ENCODE peak calls at places on chromosome 1, in seven cellular contexts. X is amniotic stem cell; G is activated T-cell treated with anti-CD3 and anti-CD28 coated beads for 1 hour; Z is activated effector memory CD4-positive, alpha-beta T cell treated with Interleukin-2 at 50 U/mL for 16 hours; C is AG09319; H is effector memory CD8-positive, alpha-beta T cell; V is hepatic stellate cell. M is an unnamed sample.
A peak's percentile ranks its signal among the peaks of the same experiment; 100 is the strongest.

GRCh38 chr1:155931332-155932038 is 2.7 kb downstream of the KHDC4 start:
- DNase-seq in X (no peak), G (no peak), Z (no peak), C (no peak), H (no peak), V (no peak), M (no peak)

GRCh38 chr1:103191327-103191726 is 83.0 kb upstream of the COL11A1 start:
- DNase-seq in X (no peak), G (no peak), Z (no peak), C (no peak), H (no peak), V (no peak), M (no peak)

GRCh38 chr1:111864862-111865261 is 109.2 kb downstream of the DDX20 start:
- DNase-seq in X (no peak), G (no peak), Z (no peak), C (no peak), H (no peak), V (no peak), M (no peak)

GRCh38 chr1:187018291-187018690 is 189.5 kb downstream of the PLA2G4A start:
- DNase-seq in X (no peak), G (no peak), Z (no peak), C (no peak), H (no peak), V (no peak), M (no peak)

GRCh38 chr1:211420389-211420788 is 71.6 kb downstream of the RD3 start:
- DNase-seq in X (peak; percentile 12), G (no peak), Z (no peak), C (no peak), H (no peak), V (no peak), M (no peak)

GRCh38 chr1:171753685-171754380 is 12.0 kb upstream of the VAMP4 start:
- DNase-seq in X (no peak), G (no peak), Z (no peak), C (no peak), H (no peak), V (no peak), M (no peak)

GRCh38 chr1:164654200-164654599 is 95.2 kb downstream of the PBX1 start:
- DNase-seq in X (no peak), G (no peak), Z (no peak), C (no peak), H (no peak), V (no peak), M (no peak)

GRCh38 chr1:207393610-207394009 is 60.5 kb upstream of the CR2 start:
- DNase-seq in X (peak; percentile 92), G (no peak), Z (no peak), C (peak; percentile 94), H (no peak), V (no peak), M (peak; percentile 97)

GRCh38 chr1:1361982-1362423 is 3.6 kb upstream of the MXRA8 start:
- DNase-seq in X (peak; percentile 61), G (no peak), Z (no peak), C (peak; percentile 67), H (no peak), V (peak; percentile 86), M (no peak)